ENCODE peak calls at places on chromosome 18, in six cellular contexts. One of them, this sample, is unnamed. For H3K4me1 and H3K27me3, the result is how much of the 10 kb centered on the place peaks cover.

GRCh38 chr18:12657849-12658829 is at the start of gene SPIRE1:
- DNase-seq in tibial nerve: peak
- DNase-seq in right lobe of liver: peak
- DNase-seq in stomach: peak
- DNase-seq in neural progenitor cell: peak
- DNase-seq in aorta: peak
- DNase-seq in this sample: peak

GRCh38 chr18:36376361-36376760 is 78.8 kb downstream of the FHOD3 start:
- DNase-seq in right lobe of liver: no peak
- DNase-seq in aorta: no peak
- DNase-seq in stomach: no peak
- DNase-seq in tibial nerve: no peak
- DNase-seq in neural progenitor cell: no peak
- DNase-seq in this sample: no peak

GRCh38 chr18:51668101-51668500 is 470.6 kb upstream of the MEX3C start:
- DNase-seq in neural progenitor cell: peak
- DNase-seq in stomach: peak
- DNase-seq in tibial nerve: peak
- DNase-seq in aorta: peak
- DNase-seq in right lobe of liver: peak
- DNase-seq in this sample: peak

GRCh38 chr18:80200932-80201672 is 46.2 kb downstream of the PARD6G start:
- DNase-seq in aorta: no peak
- DNase-seq in right lobe of liver: no peak
- DNase-seq in tibial nerve: no peak
- DNase-seq in neural progenitor cell: no peak
- DNase-seq in stomach: no peak
- DNase-seq in this sample: no peak

GRCh38 chr18:55529581-55529980 is 58.4 kb downstream of the TCF4 start:
- DNase-seq in tibial nerve: no peak
- DNase-seq in neural progenitor cell: no peak
- DNase-seq in aorta: no peak
- DNase-seq in right lobe of liver: no peak
- DNase-seq in stomach: no peak
- DNase-seq in this sample: no peak

GRCh38 chr18:47968006-47968676 is 37.7 kb upstream of the SMAD2 start:
- DNase-seq in right lobe of liver: no peak
- DNase-seq in aorta: no peak
- DNase-seq in tibial nerve: no peak
- DNase-seq in neural progenitor cell: peak
- DNase-seq in stomach: peak
- DNase-seq in this sample: peak

GRCh38 chr18:64966667-64967066 is 784.1 kb upstream of the CDH7 start:
- DNase-seq in tibial nerve: no peak
- DNase-seq in right lobe of liver: no peak
- DNase-seq in neural progenitor cell: peak
- DNase-seq in aorta: no peak
- DNase-seq in stomach: no peak
- DNase-seq in this sample: no peak

GRCh38 chr18:77068321-77068841 is 64.2 kb downstream of the MBP start:
- DNase-seq in aorta: no peak
- DNase-seq in stomach: no peak
- DNase-seq in right lobe of liver: no peak
- DNase-seq in tibial nerve: no peak
- DNase-seq in neural progenitor cell: no peak
- DNase-seq in this sample: no peak

GRCh38 chr18:59067873-59068272 is 71.8 kb upstream of the SEC11C start:
- DNase-seq in neural progenitor cell: peak
- DNase-seq in right lobe of liver: peak
- DNase-seq in aorta: no peak
- DNase-seq in tibial nerve: peak
- DNase-seq in stomach: peak
- DNase-seq in this sample: peak

GRCh38 chr18:73975266-73975665 is 172.4 kb downstream of the FBXO15 start:
- DNase-seq in right lobe of liver: no peak
- DNase-seq in tibial nerve: no peak
- DNase-seq in neural progenitor cell: no peak
- DNase-seq in stomach: no peak
- DNase-seq in aorta: no peak
- DNase-seq in this sample: no peak

GRCh38 chr18:9695605-9696004 is 12.5 kb upstream of the RAB31 start:
- DNase-seq in neural progenitor cell: no peak
- DNase-seq in stomach: no peak
- DNase-seq in aorta: no peak
- DNase-seq in right lobe of liver: no peak
- DNase-seq in tibial nerve: no peak
- DNase-seq in this sample: no peak

GRCh38 chr18:63905361-63905760 is 2.4 kb upstream of the SERPINB10 start:
- DNase-seq in stomach: no peak
- DNase-seq in right lobe of liver: no peak
- DNase-seq in tibial nerve: no peak
- DNase-seq in aorta: no peak
- DNase-seq in neural progenitor cell: no peak
- DNase-seq in this sample: no peak

GRCh38 chr18:45962461-45962860 is 4.7 kb downstream of the EPG5 start:
- DNase-seq in neural progenitor cell: no peak
- DNase-seq in tibial nerve: no peak
- DNase-seq in aorta: no peak
- DNase-seq in right lobe of liver: no peak
- DNase-seq in stomach: no peak
- DNase-seq in this sample: no peak

GRCh38 chr18:48342125-48342524 is 67.1 kb downstream of the ZBTB7C start:
- DNase-seq in aorta: no peak
- DNase-seq in tibial nerve: no peak
- DNase-seq in neural progenitor cell: peak
- DNase-seq in stomach: no peak
- DNase-seq in right lobe of liver: no peak
- DNase-seq in this sample: no peak

GRCh38 chr18:77366725-77367641 is 117.3 kb downstream of the GALR1 start:
- DNase-seq in stomach: no peak
- DNase-seq in neural progenitor cell: no peak
- DNase-seq in right lobe of liver: no peak
- DNase-seq in aorta: no peak
- DNase-seq in tibial nerve: peak
- DNase-seq in this sample: no peak

GRCh38 chr18:57434536-57435494 is at the start of gene ONECUT2:
- DNase-seq in right lobe of liver: peak
- DNase-seq in tibial nerve: peak
- DNase-seq in stomach: peak
- DNase-seq in neural progenitor cell: peak
- DNase-seq in aorta: peak
- DNase-seq in this sample: peak

GRCh38 chr18:12307251-12307736 is 747 bp upstream of the TUBB6 start:
- DNase-seq in right lobe of liver: no peak
- DNase-seq in tibial nerve: peak
- DNase-seq in stomach: no peak
- DNase-seq in neural progenitor cell: peak
- DNase-seq in aorta: peak
- DNase-seq in this sample: no peak

GRCh38 chr18:2002178-2002577 is 569.1 kb downstream of the METTL4 start:
- DNase-seq in aorta: no peak
- DNase-seq in stomach: no peak
- DNase-seq in neural progenitor cell: peak
- DNase-seq in tibial nerve: no peak
- DNase-seq in right lobe of liver: no peak
- DNase-seq in this sample: peak

GRCh38 chr18:77114564-77115391 is 17.8 kb downstream of the MBP start:
- DNase-seq in right lobe of liver: peak
- DNase-seq in aorta: peak
- DNase-seq in stomach: peak
- DNase-seq in tibial nerve: peak
- DNase-seq in neural progenitor cell: no peak
- DNase-seq in this sample: no peak

GRCh38 chr18:32317651-32318050 is 127.8 kb downstream of the MEP1B start:
- DNase-seq in neural progenitor cell: no peak
- DNase-seq in stomach: no peak
- DNase-seq in tibial nerve: no peak
- DNase-seq in right lobe of liver: no peak
- DNase-seq in aorta: no peak
- DNase-seq in this sample: no peak

GRCh38 chr18:44098551-44099098 is 582.1 kb upstream of the SETBP1 start:
- DNase-seq in right lobe of liver: no peak
- DNase-seq in aorta: no peak
- DNase-seq in stomach: no peak
- DNase-seq in neural progenitor cell: peak
- DNase-seq in tibial nerve: no peak
- DNase-seq in this sample: no peak

DNA sequence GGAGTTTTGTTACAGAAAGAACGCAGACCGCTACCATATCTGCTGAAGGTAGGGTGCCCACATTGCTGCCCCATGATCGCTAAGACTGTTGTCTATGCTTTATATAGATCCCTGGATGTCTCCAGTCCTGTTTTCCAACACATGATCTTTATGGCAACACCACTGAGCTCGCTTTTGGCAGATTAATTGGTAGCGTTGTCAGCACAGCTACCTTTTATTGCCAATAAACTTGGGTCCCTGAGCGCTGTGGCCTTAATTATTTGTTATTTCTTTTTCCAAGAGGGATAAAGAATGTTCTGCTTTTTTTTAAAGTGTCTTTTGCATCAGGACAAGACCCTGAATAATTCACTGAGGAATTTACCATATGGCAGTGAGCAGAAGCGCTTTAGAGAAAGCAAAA is 113.6 kb downstream of the COLEC12 start:
- DNase-seq in aorta: no peak
- DNase-seq in neural progenitor cell: no peak
- DNase-seq in tibial nerve: no peak
- DNase-seq in stomach: no peak
- DNase-seq in right lobe of liver: no peak
- DNase-seq in this sample: no peak
- H3K4me1 ChIP-seq in aorta: under half
- H3K4me1 ChIP-seq in neural progenitor cell: under half
- H3K4me1 ChIP-seq in tibial nerve: under half
- H3K4me1 ChIP-seq in stomach: under half
- H3K4me1 ChIP-seq in right lobe of liver: under half
- H3K4me1 ChIP-seq in this sample: under half

GRCh38 chr18:49682301-49683190 is 120.7 kb downstream of the LIPG start:
- DNase-seq in neural progenitor cell: no peak
- DNase-seq in aorta: no peak
- DNase-seq in stomach: no peak
- DNase-seq in tibial nerve: no peak
- DNase-seq in right lobe of liver: peak
- DNase-seq in this sample: no peak
- H3K4me3 ChIP-seq in neural progenitor cell: no peak
- H3K4me3 ChIP-seq in aorta: no peak
- H3K4me3 ChIP-seq in stomach: no peak
- H3K4me3 ChIP-seq in tibial nerve: no peak
- H3K4me3 ChIP-seq in right lobe of liver: no peak
- H3K4me3 ChIP-seq in this sample: no peak

DNA sequence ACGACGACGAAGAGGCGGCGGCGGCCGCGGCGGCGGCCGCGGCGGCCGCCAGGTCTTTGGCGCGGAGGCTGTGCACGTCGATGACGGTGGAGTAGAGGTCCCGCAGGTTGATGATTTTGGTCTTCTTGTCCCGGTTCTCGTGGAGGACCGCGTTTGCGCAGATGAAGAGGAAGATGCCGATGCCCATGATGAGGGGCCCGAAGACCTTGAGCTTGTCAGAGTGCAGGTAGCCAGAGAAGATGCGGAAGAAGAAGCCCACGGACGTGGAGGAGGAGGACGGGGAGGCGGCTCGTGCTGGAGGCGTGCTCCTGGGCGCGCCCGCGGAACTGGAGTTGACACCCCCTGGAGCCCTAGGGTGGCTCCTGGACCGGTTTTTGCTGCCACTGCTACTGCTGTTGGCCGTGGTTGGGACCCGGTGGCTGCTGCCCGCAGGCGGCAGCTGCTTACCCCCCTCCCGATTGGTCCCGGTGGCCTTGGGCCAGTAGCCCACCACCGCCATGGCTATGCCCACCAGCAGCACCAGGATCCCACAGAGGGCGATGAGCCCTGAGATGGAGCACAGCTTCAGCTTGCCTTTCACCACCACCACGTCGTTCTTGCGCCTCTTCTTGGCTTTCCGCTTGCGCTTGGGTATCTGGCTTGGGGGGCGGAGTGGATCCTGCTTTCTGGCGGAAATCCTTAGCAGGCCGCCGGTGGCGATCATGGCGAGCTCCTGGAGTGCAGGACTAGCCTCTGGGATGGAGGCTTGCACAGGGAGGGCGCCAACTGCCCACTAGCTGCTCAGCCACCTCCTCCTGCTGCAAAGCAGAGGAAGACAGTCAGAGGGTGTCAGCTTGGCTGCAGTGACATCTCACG is 3.7 kb downstream of the TMEM200C start:
- DNase-seq in tibial nerve: no peak
- DNase-seq in stomach: no peak
- DNase-seq in aorta: no peak
- DNase-seq in right lobe of liver: no peak
- DNase-seq in neural progenitor cell: no peak
- DNase-seq in this sample: no peak
- H3K27me3 ChIP-seq in tibial nerve: half or more
- H3K27me3 ChIP-seq in stomach: half or more
- H3K27me3 ChIP-seq in aorta: under half
- H3K27me3 ChIP-seq in right lobe of liver: under half
- H3K27me3 ChIP-seq in neural progenitor cell: half or more
- H3K27me3 ChIP-seq in this sample: under half

GRCh38 chr18:22183647-22184161 is 14.3 kb downstream of the GATA6 start:
- DNase-seq in stomach: no peak
- DNase-seq in tibial nerve: no peak
- DNase-seq in right lobe of liver: no peak
- DNase-seq in neural progenitor cell: no peak
- DNase-seq in aorta: no peak
- DNase-seq in this sample: no peak

GRCh38 chr18:22179174-22179573 is 9.8 kb downstream of the GATA6 start:
- DNase-seq in tibial nerve: no peak
- DNase-seq in right lobe of liver: no peak
- DNase-seq in aorta: no peak
- DNase-seq in stomach: no peak
- DNase-seq in neural progenitor cell: no peak
- DNase-seq in this sample: no peak

GRCh38 chr18:22182884-22183610 is 13.7 kb downstream of the GATA6 start:
- DNase-seq in right lobe of liver: no peak
- DNase-seq in tibial nerve: no peak
- DNase-seq in stomach: no peak
- DNase-seq in neural progenitor cell: no peak
- DNase-seq in aorta: no peak
- DNase-seq in this sample: no peak

GRCh38 chr18:22179631-22180030 is 10.2 kb downstream of the GATA6 start:
- DNase-seq in neural progenitor cell: no peak
- DNase-seq in aorta: no peak
- DNase-seq in stomach: no peak
- DNase-seq in tibial nerve: no peak
- DNase-seq in right lobe of liver: no peak
- DNase-seq in this sample: no peak

GRCh38 chr18:22180722-22181121 is 11.3 kb downstream of the GATA6 start:
- DNase-seq in tibial nerve: no peak
- DNase-seq in aorta: no peak
- DNase-seq in stomach: no peak
- DNase-seq in right lobe of liver: no peak
- DNase-seq in neural progenitor cell: no peak
- DNase-seq in this sample: no peak
- H3K4me1 ChIP-seq in tibial nerve: under half
- H3K4me1 ChIP-seq in aorta: under half
- H3K4me1 ChIP-seq in stomach: under half
- H3K4me1 ChIP-seq in right lobe of liver: under half
- H3K4me1 ChIP-seq in neural progenitor cell: under half
- H3K4me1 ChIP-seq in this sample: under half

This sample was measured in HAP-1.